ENCODE peak calls at places on chromosome 4, in seven cellular contexts. One of them, this sample, is unnamed.

GRCh38 chr4:145792429-145792828 is 112.5 kb downstream of the C4orf51 start:
- DNase-seq in naive thymus-derived CD4-positive, alpha-beta T cell: no peak
- DNase-seq in tibial nerve: no peak
- DNase-seq in heart right ventricle: no peak
- DNase-seq in fibroblast of lung: no peak
- DNase-seq in hepatocyte: no peak
- DNase-seq in pancreas: no peak
- DNase-seq in this sample: no peak

GRCh38 chr4:111689731-111690130 is 455.5 kb upstream of the FAM241A start:
- DNase-seq in fibroblast of lung: peak
- DNase-seq in pancreas: no peak
- DNase-seq in naive thymus-derived CD4-positive, alpha-beta T cell: no peak
- DNase-seq in hepatocyte: no peak
- DNase-seq in tibial nerve: no peak
- DNase-seq in heart right ventricle: no peak
- DNase-seq in this sample: no peak

GRCh38 chr4:78592104-78592783 is 40.7 kb downstream of the ANXA3 start:
- DNase-seq in hepatocyte: no peak
- DNase-seq in pancreas: no peak
- DNase-seq in fibroblast of lung: no peak
- DNase-seq in tibial nerve: no peak
- DNase-seq in naive thymus-derived CD4-positive, alpha-beta T cell: no peak
- DNase-seq in heart right ventricle: no peak
- DNase-seq in this sample: no peak

GRCh38 chr4:14193601-14194000 is 566.1 kb upstream of the BOD1L1 start:
- DNase-seq in naive thymus-derived CD4-positive, alpha-beta T cell: no peak
- DNase-seq in pancreas: no peak
- DNase-seq in heart right ventricle: no peak
- DNase-seq in fibroblast of lung: peak
- DNase-seq in tibial nerve: no peak
- DNase-seq in hepatocyte: no peak
- DNase-seq in this sample: no peak

GRCh38 chr4:4717692-4718091 is 141.8 kb upstream of the MSX1 start:
- DNase-seq in pancreas: no peak
- DNase-seq in heart right ventricle: no peak
- DNase-seq in tibial nerve: no peak
- DNase-seq in naive thymus-derived CD4-positive, alpha-beta T cell: no peak
- DNase-seq in hepatocyte: no peak
- DNase-seq in fibroblast of lung: no peak
- DNase-seq in this sample: no peak

GRCh38 chr4:41656572-41657301 is 91.8 kb downstream of the PHOX2B start:
- DNase-seq in pancreas: no peak
- DNase-seq in naive thymus-derived CD4-positive, alpha-beta T cell: no peak
- DNase-seq in heart right ventricle: peak
- DNase-seq in tibial nerve: no peak
- DNase-seq in fibroblast of lung: no peak
- DNase-seq in hepatocyte: no peak
- DNase-seq in this sample: no peak

GRCh38 chr4:75490155-75490554 is 24.0 kb downstream of the RCHY1 start:
- DNase-seq in naive thymus-derived CD4-positive, alpha-beta T cell: no peak
- DNase-seq in heart right ventricle: no peak
- DNase-seq in tibial nerve: no peak
- DNase-seq in hepatocyte: peak
- DNase-seq in fibroblast of lung: peak
- DNase-seq in pancreas: no peak
- DNase-seq in this sample: no peak

GRCh38 chr4:176193898-176194297 is 1.5 kb downstream of the SPATA4 start:
- DNase-seq in heart right ventricle: no peak
- DNase-seq in tibial nerve: no peak
- DNase-seq in hepatocyte: no peak
- DNase-seq in pancreas: no peak
- DNase-seq in fibroblast of lung: peak
- DNase-seq in naive thymus-derived CD4-positive, alpha-beta T cell: no peak
- DNase-seq in this sample: peak

GRCh38 chr4:5824635-5825034 is 68.3 kb downstream of the CRMP1 start:
- DNase-seq in pancreas: no peak
- DNase-seq in hepatocyte: peak
- DNase-seq in naive thymus-derived CD4-positive, alpha-beta T cell: no peak
- DNase-seq in tibial nerve: no peak
- DNase-seq in fibroblast of lung: peak
- DNase-seq in heart right ventricle: no peak
- DNase-seq in this sample: no peak

GRCh38 chr4:143407475-143407874 is 70.8 kb downstream of the GAB1 start:
- DNase-seq in hepatocyte: no peak
- DNase-seq in heart right ventricle: no peak
- DNase-seq in tibial nerve: no peak
- DNase-seq in pancreas: no peak
- DNase-seq in fibroblast of lung: no peak
- DNase-seq in naive thymus-derived CD4-positive, alpha-beta T cell: no peak
- DNase-seq in this sample: no peak

GRCh38 chr4:123037809-123038208 is 115.4 kb upstream of the NUDT6 start:
- DNase-seq in tibial nerve: no peak
- DNase-seq in naive thymus-derived CD4-positive, alpha-beta T cell: no peak
- DNase-seq in hepatocyte: no peak
- DNase-seq in pancreas: no peak
- DNase-seq in fibroblast of lung: peak
- DNase-seq in heart right ventricle: no peak
- DNase-seq in this sample: no peak

GRCh38 chr4:15920723-15921591 is 17.6 kb downstream of the FGFBP1 start:
- DNase-seq in heart right ventricle: no peak
- DNase-seq in hepatocyte: peak
- DNase-seq in tibial nerve: no peak
- DNase-seq in fibroblast of lung: peak
- DNase-seq in naive thymus-derived CD4-positive, alpha-beta T cell: no peak
- DNase-seq in pancreas: no peak
- DNase-seq in this sample: peak

GRCh38 chr4:127604949-127605709 is 27.6 kb upstream of the INTU start:
- DNase-seq in pancreas: no peak
- DNase-seq in fibroblast of lung: peak
- DNase-seq in naive thymus-derived CD4-positive, alpha-beta T cell: no peak
- DNase-seq in hepatocyte: peak
- DNase-seq in tibial nerve: no peak
- DNase-seq in heart right ventricle: no peak
- DNase-seq in this sample: no peak

GRCh38 chr4:147138171-147138570 is 192.5 kb upstream of the TTC29 start:
- DNase-seq in fibroblast of lung: peak
- DNase-seq in hepatocyte: no peak
- DNase-seq in tibial nerve: no peak
- DNase-seq in pancreas: no peak
- DNase-seq in naive thymus-derived CD4-positive, alpha-beta T cell: no peak
- DNase-seq in heart right ventricle: peak
- DNase-seq in this sample: no peak

GRCh38 chr4:167239627-167240026 is 5.3 kb upstream of the SPOCK3 start:
- DNase-seq in tibial nerve: no peak
- DNase-seq in naive thymus-derived CD4-positive, alpha-beta T cell: no peak
- DNase-seq in heart right ventricle: no peak
- DNase-seq in hepatocyte: no peak
- DNase-seq in fibroblast of lung: no peak
- DNase-seq in pancreas: no peak
- DNase-seq in this sample: no peak

GRCh38 chr4:148778980-148779675 is 336.9 kb upstream of the NR3C2 start:
- DNase-seq in fibroblast of lung: peak
- DNase-seq in naive thymus-derived CD4-positive, alpha-beta T cell: no peak
- DNase-seq in tibial nerve: no peak
- DNase-seq in heart right ventricle: no peak
- DNase-seq in hepatocyte: no peak
- DNase-seq in pancreas: no peak
- DNase-seq in this sample: no peak

GRCh38 chr4:37908488-37909343 is 17.8 kb downstream of the TBC1D1 start:
- DNase-seq in naive thymus-derived CD4-positive, alpha-beta T cell: no peak
- DNase-seq in hepatocyte: no peak
- DNase-seq in heart right ventricle: peak
- DNase-seq in pancreas: no peak
- DNase-seq in tibial nerve: no peak
- DNase-seq in fibroblast of lung: peak
- DNase-seq in this sample: no peak

GRCh38 chr4:72208421-72209075 is 176.7 kb downstream of the NPFFR2 start:
- DNase-seq in fibroblast of lung: no peak
- DNase-seq in hepatocyte: no peak
- DNase-seq in heart right ventricle: no peak
- DNase-seq in naive thymus-derived CD4-positive, alpha-beta T cell: no peak
- DNase-seq in pancreas: no peak
- DNase-seq in tibial nerve: no peak
- DNase-seq in this sample: no peak

GRCh38 chr4:42293967-42294822 is 103.1 kb upstream of the SHISA3 start:
- DNase-seq in heart right ventricle: no peak
- DNase-seq in hepatocyte: no peak
- DNase-seq in fibroblast of lung: no peak
- DNase-seq in tibial nerve: no peak
- DNase-seq in pancreas: no peak
- DNase-seq in naive thymus-derived CD4-positive, alpha-beta T cell: no peak
- DNase-seq in this sample: no peak

GRCh38 chr4:110175634-110176033 is 22.8 kb downstream of the ELOVL6 start:
- DNase-seq in pancreas: no peak
- DNase-seq in fibroblast of lung: no peak
- DNase-seq in naive thymus-derived CD4-positive, alpha-beta T cell: no peak
- DNase-seq in tibial nerve: no peak
- DNase-seq in heart right ventricle: no peak
- DNase-seq in hepatocyte: no peak
- DNase-seq in this sample: no peak

GRCh38 chr4:159227984-159228383 is 125.1 kb downstream of the RAPGEF2 start:
- DNase-seq in pancreas: peak
- DNase-seq in naive thymus-derived CD4-positive, alpha-beta T cell: no peak
- DNase-seq in tibial nerve: peak
- DNase-seq in hepatocyte: peak
- DNase-seq in fibroblast of lung: peak
- DNase-seq in heart right ventricle: peak
- DNase-seq in this sample: peak

GRCh38 chr4:48205092-48205491 is 64.5 kb downstream of the TEC start:
- DNase-seq in hepatocyte: no peak
- DNase-seq in pancreas: no peak
- DNase-seq in fibroblast of lung: no peak
- DNase-seq in tibial nerve: no peak
- DNase-seq in heart right ventricle: no peak
- DNase-seq in naive thymus-derived CD4-positive, alpha-beta T cell: no peak
- DNase-seq in this sample: no peak

GRCh38 chr4:61763682-61764081 is 563.6 kb downstream of the ADGRL3 start:
- DNase-seq in heart right ventricle: no peak
- DNase-seq in tibial nerve: no peak
- DNase-seq in hepatocyte: no peak
- DNase-seq in pancreas: no peak
- DNase-seq in naive thymus-derived CD4-positive, alpha-beta T cell: no peak
- DNase-seq in fibroblast of lung: no peak
- DNase-seq in this sample: no peak
- H3K4me3 ChIP-seq in heart right ventricle: no peak
- H3K4me3 ChIP-seq in tibial nerve: no peak
- H3K4me3 ChIP-seq in hepatocyte: no peak
- H3K4me3 ChIP-seq in pancreas: no peak
- H3K4me3 ChIP-seq in naive thymus-derived CD4-positive, alpha-beta T cell: no peak
- H3K4me3 ChIP-seq in fibroblast of lung: no peak
- H3K4me3 ChIP-seq in this sample: no peak

DNA sequence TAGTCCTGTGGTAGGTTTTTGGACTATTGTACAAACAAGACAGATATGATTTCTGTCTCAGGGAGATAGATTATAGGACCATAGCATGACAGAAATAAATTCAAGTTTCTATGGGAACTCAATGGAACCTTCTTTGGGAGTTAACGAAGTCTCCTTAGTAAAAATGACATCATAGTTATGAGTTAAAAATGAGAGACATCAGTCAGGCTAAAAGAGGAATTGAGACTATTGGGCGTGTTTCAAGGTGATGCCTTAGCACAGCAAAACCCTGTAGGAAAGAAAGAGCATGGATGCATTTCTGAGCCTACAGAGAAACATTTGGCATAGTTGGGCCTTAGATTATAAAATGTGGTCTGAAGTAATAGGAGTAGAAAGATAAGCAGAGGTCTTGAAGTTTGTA is 1909.1 kb upstream of the PCDH7 start:
- DNase-seq in naive thymus-derived CD4-positive, alpha-beta T cell: no peak
- DNase-seq in tibial nerve: no peak
- DNase-seq in fibroblast of lung: no peak
- DNase-seq in heart right ventricle: no peak
- DNase-seq in pancreas: no peak
- DNase-seq in hepatocyte: no peak
- DNase-seq in this sample: no peak
- H3K4me3 ChIP-seq in naive thymus-derived CD4-positive, alpha-beta T cell: no peak
- H3K4me3 ChIP-seq in tibial nerve: no peak
- H3K4me3 ChIP-seq in fibroblast of lung: no peak
- H3K4me3 ChIP-seq in heart right ventricle: no peak
- H3K4me3 ChIP-seq in pancreas: no peak
- H3K4me3 ChIP-seq in hepatocyte: no peak
- H3K4me3 ChIP-seq in this sample: no peak

GRCh38 chr4:132123870-132124623 is 1025.0 kb upstream of the PCDH10 start:
- DNase-seq in naive thymus-derived CD4-positive, alpha-beta T cell: no peak
- DNase-seq in hepatocyte: no peak
- DNase-seq in fibroblast of lung: peak
- DNase-seq in tibial nerve: no peak
- DNase-seq in heart right ventricle: no peak
- DNase-seq in pancreas: no peak
- DNase-seq in this sample: no peak

GRCh38 chr4:132125131-132125530 is 1024.0 kb upstream of the PCDH10 start:
- DNase-seq in naive thymus-derived CD4-positive, alpha-beta T cell: no peak
- DNase-seq in hepatocyte: no peak
- DNase-seq in heart right ventricle: no peak
- DNase-seq in tibial nerve: no peak
- DNase-seq in pancreas: no peak
- DNase-seq in fibroblast of lung: no peak
- DNase-seq in this sample: no peak

DNA sequence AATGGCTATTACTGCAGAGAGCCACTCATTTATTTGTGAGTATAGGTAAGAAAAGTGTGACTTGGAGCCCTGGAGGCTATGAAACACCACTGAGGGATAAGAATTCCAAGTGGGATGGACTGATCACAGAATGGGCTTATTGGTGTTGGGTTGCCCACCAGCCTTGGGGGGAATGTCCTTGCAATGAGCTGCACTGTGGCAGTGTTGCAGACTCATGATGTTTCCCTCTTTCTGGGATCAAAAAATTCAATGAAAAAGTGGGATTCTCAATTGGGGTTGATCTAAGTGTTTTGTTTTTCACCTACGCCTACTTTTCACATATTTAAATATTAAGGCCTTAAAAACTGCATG is 1024.5 kb upstream of the PCDH10 start:
- DNase-seq in pancreas: no peak
- DNase-seq in tibial nerve: no peak
- DNase-seq in naive thymus-derived CD4-positive, alpha-beta T cell: no peak
- DNase-seq in fibroblast of lung: no peak
- DNase-seq in hepatocyte: no peak
- DNase-seq in heart right ventricle: no peak
- DNase-seq in this sample: no peak
- H3K4me3 ChIP-seq in pancreas: no peak
- H3K4me3 ChIP-seq in tibial nerve: no peak
- H3K4me3 ChIP-seq in naive thymus-derived CD4-positive, alpha-beta T cell: no peak
- H3K4me3 ChIP-seq in fibroblast of lung: no peak
- H3K4me3 ChIP-seq in hepatocyte: no peak
- H3K4me3 ChIP-seq in heart right ventricle: no peak
- H3K4me3 ChIP-seq in this sample: no peak

DNA sequence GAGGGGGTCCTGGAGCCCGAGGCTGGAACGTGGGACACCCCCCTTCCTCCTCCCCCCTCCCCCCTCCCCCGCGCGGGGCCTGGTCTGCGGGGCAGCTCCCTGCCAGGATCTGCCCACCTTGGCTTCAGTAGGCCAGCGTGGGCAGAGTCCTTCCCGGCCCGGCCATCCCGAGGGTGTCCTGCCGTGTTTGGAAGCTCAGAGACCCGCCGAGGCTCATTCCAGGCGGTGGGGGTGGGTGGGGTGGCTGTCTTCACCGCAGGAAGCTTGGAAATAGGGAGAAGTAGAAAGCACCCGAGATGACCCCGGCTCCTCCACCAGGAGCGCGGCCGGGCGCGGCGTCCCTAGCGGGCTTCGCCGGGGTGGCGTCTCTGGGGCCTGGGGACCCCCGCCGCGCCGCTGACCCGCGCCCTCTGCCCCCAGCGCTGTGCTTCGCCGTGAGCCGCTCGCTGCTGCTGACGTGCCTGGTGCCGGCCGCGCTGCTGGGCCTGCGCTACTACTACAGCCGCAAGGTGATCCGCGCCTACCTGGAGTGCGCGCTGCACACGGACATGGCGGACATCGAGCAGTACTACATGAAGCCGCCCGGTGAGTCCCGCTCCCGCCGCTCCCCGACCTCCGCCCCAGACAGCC is 1.6 kb downstream of the NAT8L start:
- DNase-seq in heart right ventricle: no peak
- DNase-seq in hepatocyte: peak
- DNase-seq in fibroblast of lung: no peak
- DNase-seq in pancreas: peak
- DNase-seq in naive thymus-derived CD4-positive, alpha-beta T cell: no peak
- DNase-seq in tibial nerve: no peak
- DNase-seq in this sample: no peak
- H3K4me3 ChIP-seq in heart right ventricle: no peak
- H3K4me3 ChIP-seq in hepatocyte: no peak
- H3K4me3 ChIP-seq in fibroblast of lung: no peak
- H3K4me3 ChIP-seq in pancreas: no peak
- H3K4me3 ChIP-seq in naive thymus-derived CD4-positive, alpha-beta T cell: no peak
- H3K4me3 ChIP-seq in tibial nerve: no peak
- H3K4me3 ChIP-seq in this sample: no peak

This sample was measured in keratinocyte.